ENCODE peak calls at places on chromosomes 3 and 15, in nine cellular contexts. N is heart left ventricle; C is GM20000; U is kidney glomerular epithelial cell; D is HCEC 1CT; Q is activated effector memory CD4-positive, alpha-beta T cell treated with Interleukin-2 at 50 U/mL for 16 hours; A is colonic mucosa; E is A172; G is tibial nerve. M is an unnamed sample.

GRCh38 chr3:115040673-115041286 is 106.3 kb downstream of the ZBTB20 start:
- DNase-seq in N (no peak), C (peak; percentile 7), U (no peak), D (peak; percentile 36), Q (peak; percentile 7), A (peak; percentile 27), E (peak; percentile 54), G (peak; percentile 19), M (no peak)

GRCh38 chr3:49004352-49005297 is 2.6 kb upstream of the WDR6 start:
- DNase-seq in N (no peak), C (no peak), U (no peak), D (no peak), Q (no peak), A (peak; percentile 84), E (no peak), G (no peak), M (no peak)

GRCh38 chr3:58202917-58203360 is 7.8 kb downstream of the DNASE1L3 start:
- DNase-seq in N (no peak), C (peak; percentile 64), U (no peak), D (no peak), Q (no peak), A (no peak), E (no peak), G (no peak), M (no peak)

GRCh38 chr15:96887730-96888129 is 557.2 kb downstream of the NR2F2 start:
- DNase-seq in N (no peak), C (no peak), U (peak; percentile 69), D (peak; percentile 74), Q (no peak), A (no peak), E (peak; percentile 52), G (no peak), M (no peak)

GRCh38 chr3:52405066-52405465 is 39.8 kb downstream of the SEMA3G start:
- DNase-seq in N (peak; percentile 16), C (no peak), U (no peak), D (no peak), Q (no peak), A (no peak), E (no peak), G (no peak), M (no peak)

GRCh38 chr15:71279757-71280141 is 164.5 kb downstream of the THSD4 start:
- DNase-seq in N (no peak), C (no peak), U (no peak), D (no peak), Q (no peak), A (no peak), E (no peak), G (no peak), M (no peak)

GRCh38 chr3:13015286-13016082 is 57.7 kb downstream of the IQSEC1 start:
- DNase-seq in N (peak; percentile 65), C (no peak), U (no peak), D (no peak), Q (peak; percentile 55), A (no peak), E (peak; percentile 56), G (no peak), M (peak; percentile 59)

GRCh38 chr15:59406446-59406845 is 31.5 kb upstream of the FAM81A start:
- DNase-seq in N (no peak), C (peak; percentile 18), U (no peak), D (no peak), Q (no peak), A (no peak), E (no peak), G (no peak), M (no peak)

GRCh38 chr3:46193436-46193835 is 14.7 kb downstream of the CCR1 start:
- DNase-seq in N (no peak), C (no peak), U (no peak), D (peak; percentile 56), Q (no peak), A (no peak), E (no peak), G (no peak), M (no peak)

GRCh38 chr3:159788291-159788690 is 200.3 kb upstream of the IL12A start:
- DNase-seq in N (no peak), C (no peak), U (no peak), D (no peak), Q (no peak), A (no peak), E (no peak), G (no peak), M (no peak)

GRCh38 chr3:57752307-57752706 is 3.8 kb upstream of the SLMAP start:
- DNase-seq in N (no peak), C (no peak), U (peak; percentile 69), D (peak; percentile 21), Q (no peak), A (peak; percentile 62), E (peak; percentile 85), G (no peak), M (no peak)

GRCh38 chr3:100256724-100257123 is 4.1 kb upstream of the TBC1D23 start:
- DNase-seq in N (no peak), C (no peak), U (no peak), D (peak; percentile 77), Q (no peak), A (no peak), E (no peak), G (no peak), M (no peak)

GRCh38 chr15:74419432-74419831 is 14.3 kb downstream of the SEMA7A start:
- DNase-seq in N (no peak), C (no peak), U (no peak), D (no peak), Q (no peak), A (no peak), E (no peak), G (no peak), M (no peak)

GRCh38 chr3:43178891-43179366 is 73.0 kb upstream of the POMGNT2 start:
- DNase-seq in N (no peak), C (no peak), U (no peak), D (peak; percentile 97), Q (no peak), A (peak; percentile 86), E (peak; percentile 65), G (no peak), M (no peak)

GRCh38 chr3:69020424-69020823 is 6.9 kb upstream of the EOGT start:
- DNase-seq in N (no peak), C (no peak), U (peak; percentile 7), D (no peak), Q (no peak), A (no peak), E (no peak), G (no peak), M (no peak)

GRCh38 chr3:111729087-111729846 is 129.8 kb upstream of the PHLDB2 start:
- DNase-seq in N (peak; percentile 85), C (no peak), U (no peak), D (peak; percentile 47), Q (no peak), A (peak; percentile 42), E (peak; percentile 66), G (peak; percentile 88), M (no peak)

GRCh38 chr3:10017636-10018292 is 8.5 kb upstream of the FANCD2 start:
- DNase-seq in N (no peak), C (no peak), U (peak; percentile 33), D (peak; percentile 87), Q (no peak), A (no peak), E (peak; percentile 69), G (no peak), M (no peak)

GRCh38 chr3:37694236-37694635 is 167.4 kb upstream of the CTDSPL start:
- DNase-seq in N (no peak), C (no peak), U (no peak), D (no peak), Q (no peak), A (no peak), E (no peak), G (no peak), M (no peak)

GRCh38 chr3:194194757-194195086 is 58.8 kb downstream of the HES1 start:
- DNase-seq in N (no peak), C (no peak), U (no peak), D (no peak), Q (no peak), A (no peak), E (no peak), G (no peak), M (no peak)

GRCh38 chr3:52005571-52005986 is 9.9 kb upstream of the RPL29 start:
- DNase-seq in N (peak; percentile 59), C (no peak), U (peak; percentile 60), D (peak; percentile 23), Q (no peak), A (no peak), E (peak; percentile 50), G (no peak), M (no peak)

GRCh38 chr3:17261627-17262369 is 377.0 kb downstream of the PLCL2 start:
- DNase-seq in N (no peak), C (no peak), U (no peak), D (no peak), Q (no peak), A (no peak), E (no peak), G (no peak), M (no peak)

GRCh38 chr3:120300971-120301370 is 15.9 kb upstream of the GPR156 start:
- DNase-seq in N (no peak), C (no peak), U (no peak), D (no peak), Q (no peak), A (no peak), E (no peak), G (no peak), M (no peak)

GRCh38 chr3:83523470-83524073 is 1435.2 kb upstream of the CADM2 start:
- DNase-seq in N (no peak), C (peak; percentile 29), U (peak; percentile 58), D (no peak), Q (no peak), A (no peak), E (peak; percentile 75), G (no peak), M (no peak)

M was measured in activated T-helper 2 cell treated with anti-CD3 and anti-CD28 coated beads, Interferon-gamma antibody, Interleukin-2, Interleukin-4, amounts not matched to agents 10 μg/mL and 5 μg/mL and 100 μg/mL, durations not matched to agents 14 hours and 24 hours and 36 hours.